ENCODE peak calls at places on chromosomes 12 and 14, in four cellular contexts. One of them, this sample, is unnamed.

GRCh38 chr14:22088614-22089359 is 415.2 kb upstream of the OR4E1 start:
- DNase-seq in K562: no peak
- DNase-seq in activated gamma-delta T cell treated with anti-CD3 and anti-CD28 coated beads, Interleukin-2, amount 50 U/mL, for 16 hours: no peak
- DNase-seq in activated T-helper 2 cell treated with anti-CD3 and anti-CD28 coated beads, Interferon-gamma antibody, Interleukin-2, Interleukin-4, amounts not matched to agents 10 μg/mL and 5 μg/mL and 100 μg/mL, durations not matched to agents 14 hours and 24 hours and 36 hours: no peak
- DNase-seq in this sample: no peak

GRCh38 chr14:55911794-55912193 is 206.4 kb upstream of the PELI2 start:
- DNase-seq in K562: no peak
- DNase-seq in activated gamma-delta T cell treated with anti-CD3 and anti-CD28 coated beads, Interleukin-2, amount 50 U/mL, for 16 hours: no peak
- DNase-seq in activated T-helper 2 cell treated with anti-CD3 and anti-CD28 coated beads, Interferon-gamma antibody, Interleukin-2, Interleukin-4, amounts not matched to agents 10 μg/mL and 5 μg/mL and 100 μg/mL, durations not matched to agents 14 hours and 24 hours and 36 hours: no peak
- DNase-seq in this sample: no peak

GRCh38 chr12:93978553-93978952 is 169.8 kb upstream of the PLXNC1 start:
- DNase-seq in K562: peak; percentile 17
- DNase-seq in activated gamma-delta T cell treated with anti-CD3 and anti-CD28 coated beads, Interleukin-2, amount 50 U/mL, for 16 hours: no peak
- DNase-seq in activated T-helper 2 cell treated with anti-CD3 and anti-CD28 coated beads, Interferon-gamma antibody, Interleukin-2, Interleukin-4, amounts not matched to agents 10 μg/mL and 5 μg/mL and 100 μg/mL, durations not matched to agents 14 hours and 24 hours and 36 hours: no peak
- DNase-seq in this sample: no peak

GRCh38 chr14:104968541-104969401 is 9.4 kb downstream of the AHNAK2 start:
- DNase-seq in K562: no peak
- DNase-seq in activated gamma-delta T cell treated with anti-CD3 and anti-CD28 coated beads, Interleukin-2, amount 50 U/mL, for 16 hours: no peak
- DNase-seq in activated T-helper 2 cell treated with anti-CD3 and anti-CD28 coated beads, Interferon-gamma antibody, Interleukin-2, Interleukin-4, amounts not matched to agents 10 μg/mL and 5 μg/mL and 100 μg/mL, durations not matched to agents 14 hours and 24 hours and 36 hours: no peak
- DNase-seq in this sample: no peak

GRCh38 chr14:75648066-75648838 is 12.4 kb downstream of the ERG28 start:
- DNase-seq in K562: no peak
- DNase-seq in activated gamma-delta T cell treated with anti-CD3 and anti-CD28 coated beads, Interleukin-2, amount 50 U/mL, for 16 hours: no peak
- DNase-seq in activated T-helper 2 cell treated with anti-CD3 and anti-CD28 coated beads, Interferon-gamma antibody, Interleukin-2, Interleukin-4, amounts not matched to agents 10 μg/mL and 5 μg/mL and 100 μg/mL, durations not matched to agents 14 hours and 24 hours and 36 hours: no peak
- DNase-seq in this sample: no peak

GRCh38 chr12:49200882-49201594 is 12.2 kb upstream of the TUBA1A start:
- DNase-seq in K562: peak; percentile 59
- DNase-seq in activated gamma-delta T cell treated with anti-CD3 and anti-CD28 coated beads, Interleukin-2, amount 50 U/mL, for 16 hours: no peak
- DNase-seq in activated T-helper 2 cell treated with anti-CD3 and anti-CD28 coated beads, Interferon-gamma antibody, Interleukin-2, Interleukin-4, amounts not matched to agents 10 μg/mL and 5 μg/mL and 100 μg/mL, durations not matched to agents 14 hours and 24 hours and 36 hours: no peak
- DNase-seq in this sample: no peak

GRCh38 chr12:69068431-69068830 is 135.5 kb upstream of the CPM start:
- DNase-seq in K562: no peak
- DNase-seq in activated gamma-delta T cell treated with anti-CD3 and anti-CD28 coated beads, Interleukin-2, amount 50 U/mL, for 16 hours: no peak
- DNase-seq in activated T-helper 2 cell treated with anti-CD3 and anti-CD28 coated beads, Interferon-gamma antibody, Interleukin-2, Interleukin-4, amounts not matched to agents 10 μg/mL and 5 μg/mL and 100 μg/mL, durations not matched to agents 14 hours and 24 hours and 36 hours: no peak
- DNase-seq in this sample: no peak

GRCh38 chr12:27703720-27704452 is 6.7 kb upstream of the MRPS35 start:
- DNase-seq in K562: peak; percentile 82
- DNase-seq in activated gamma-delta T cell treated with anti-CD3 and anti-CD28 coated beads, Interleukin-2, amount 50 U/mL, for 16 hours: peak; percentile 55
- DNase-seq in activated T-helper 2 cell treated with anti-CD3 and anti-CD28 coated beads, Interferon-gamma antibody, Interleukin-2, Interleukin-4, amounts not matched to agents 10 μg/mL and 5 μg/mL and 100 μg/mL, durations not matched to agents 14 hours and 24 hours and 36 hours: peak; percentile 49
- DNase-seq in this sample: peak; percentile 56

GRCh38 chr14:100568164-100568997 is 18.8 kb downstream of the BEGAIN start:
- DNase-seq in K562: no peak
- DNase-seq in activated gamma-delta T cell treated with anti-CD3 and anti-CD28 coated beads, Interleukin-2, amount 50 U/mL, for 16 hours: no peak
- DNase-seq in activated T-helper 2 cell treated with anti-CD3 and anti-CD28 coated beads, Interferon-gamma antibody, Interleukin-2, Interleukin-4, amounts not matched to agents 10 μg/mL and 5 μg/mL and 100 μg/mL, durations not matched to agents 14 hours and 24 hours and 36 hours: no peak
- DNase-seq in this sample: no peak

GRCh38 chr14:95308073-95308472 is 11.6 kb downstream of the CLMN start:
- DNase-seq in K562: no peak
- DNase-seq in activated gamma-delta T cell treated with anti-CD3 and anti-CD28 coated beads, Interleukin-2, amount 50 U/mL, for 16 hours: no peak
- DNase-seq in activated T-helper 2 cell treated with anti-CD3 and anti-CD28 coated beads, Interferon-gamma antibody, Interleukin-2, Interleukin-4, amounts not matched to agents 10 μg/mL and 5 μg/mL and 100 μg/mL, durations not matched to agents 14 hours and 24 hours and 36 hours: no peak
- DNase-seq in this sample: no peak

GRCh38 chr14:38910092-38910491 is 192.9 kb downstream of the SEC23A start:
- DNase-seq in K562: no peak
- DNase-seq in activated gamma-delta T cell treated with anti-CD3 and anti-CD28 coated beads, Interleukin-2, amount 50 U/mL, for 16 hours: no peak
- DNase-seq in activated T-helper 2 cell treated with anti-CD3 and anti-CD28 coated beads, Interferon-gamma antibody, Interleukin-2, Interleukin-4, amounts not matched to agents 10 μg/mL and 5 μg/mL and 100 μg/mL, durations not matched to agents 14 hours and 24 hours and 36 hours: no peak
- DNase-seq in this sample: no peak

GRCh38 chr14:28756896-28757570 is 9.6 kb upstream of the FOXG1 start:
- DNase-seq in K562: peak; percentile 40
- DNase-seq in activated gamma-delta T cell treated with anti-CD3 and anti-CD28 coated beads, Interleukin-2, amount 50 U/mL, for 16 hours: no peak
- DNase-seq in activated T-helper 2 cell treated with anti-CD3 and anti-CD28 coated beads, Interferon-gamma antibody, Interleukin-2, Interleukin-4, amounts not matched to agents 10 μg/mL and 5 μg/mL and 100 μg/mL, durations not matched to agents 14 hours and 24 hours and 36 hours: no peak
- DNase-seq in this sample: no peak

GRCh38 chr14:37903561-37904191 is 304.0 kb upstream of the SSTR1 start:
- DNase-seq in K562: peak; percentile 19
- DNase-seq in activated gamma-delta T cell treated with anti-CD3 and anti-CD28 coated beads, Interleukin-2, amount 50 U/mL, for 16 hours: no peak
- DNase-seq in activated T-helper 2 cell treated with anti-CD3 and anti-CD28 coated beads, Interferon-gamma antibody, Interleukin-2, Interleukin-4, amounts not matched to agents 10 μg/mL and 5 μg/mL and 100 μg/mL, durations not matched to agents 14 hours and 24 hours and 36 hours: no peak
- DNase-seq in this sample: no peak

GRCh38 chr14:61561144-61561543 is 134.2 kb upstream of the HIF1A start:
- DNase-seq in K562: no peak
- DNase-seq in activated gamma-delta T cell treated with anti-CD3 and anti-CD28 coated beads, Interleukin-2, amount 50 U/mL, for 16 hours: no peak
- DNase-seq in activated T-helper 2 cell treated with anti-CD3 and anti-CD28 coated beads, Interferon-gamma antibody, Interleukin-2, Interleukin-4, amounts not matched to agents 10 μg/mL and 5 μg/mL and 100 μg/mL, durations not matched to agents 14 hours and 24 hours and 36 hours: no peak
- DNase-seq in this sample: no peak

GRCh38 chr12:112294793-112295192 is 87.4 kb downstream of the HECTD4 start:
- DNase-seq in K562: peak; percentile 29
- DNase-seq in activated gamma-delta T cell treated with anti-CD3 and anti-CD28 coated beads, Interleukin-2, amount 50 U/mL, for 16 hours: no peak
- DNase-seq in activated T-helper 2 cell treated with anti-CD3 and anti-CD28 coated beads, Interferon-gamma antibody, Interleukin-2, Interleukin-4, amounts not matched to agents 10 μg/mL and 5 μg/mL and 100 μg/mL, durations not matched to agents 14 hours and 24 hours and 36 hours: no peak
- DNase-seq in this sample: no peak

GRCh38 chr14:99566009-99566389 is 38.0 kb downstream of the CCDC85C start:
- DNase-seq in K562: no peak
- DNase-seq in activated gamma-delta T cell treated with anti-CD3 and anti-CD28 coated beads, Interleukin-2, amount 50 U/mL, for 16 hours: no peak
- DNase-seq in activated T-helper 2 cell treated with anti-CD3 and anti-CD28 coated beads, Interferon-gamma antibody, Interleukin-2, Interleukin-4, amounts not matched to agents 10 μg/mL and 5 μg/mL and 100 μg/mL, durations not matched to agents 14 hours and 24 hours and 36 hours: no peak
- DNase-seq in this sample: no peak

GRCh38 chr12:80580254-80580653 is 127.2 kb upstream of the MYF6 start:
- DNase-seq in K562: no peak
- DNase-seq in activated gamma-delta T cell treated with anti-CD3 and anti-CD28 coated beads, Interleukin-2, amount 50 U/mL, for 16 hours: no peak
- DNase-seq in activated T-helper 2 cell treated with anti-CD3 and anti-CD28 coated beads, Interferon-gamma antibody, Interleukin-2, Interleukin-4, amounts not matched to agents 10 μg/mL and 5 μg/mL and 100 μg/mL, durations not matched to agents 14 hours and 24 hours and 36 hours: no peak
- DNase-seq in this sample: no peak

GRCh38 chr14:89303452-89304435 is 113.3 kb downstream of the FOXN3 start:
- DNase-seq in K562: no peak
- DNase-seq in activated gamma-delta T cell treated with anti-CD3 and anti-CD28 coated beads, Interleukin-2, amount 50 U/mL, for 16 hours: no peak
- DNase-seq in activated T-helper 2 cell treated with anti-CD3 and anti-CD28 coated beads, Interferon-gamma antibody, Interleukin-2, Interleukin-4, amounts not matched to agents 10 μg/mL and 5 μg/mL and 100 μg/mL, durations not matched to agents 14 hours and 24 hours and 36 hours: no peak
- DNase-seq in this sample: no peak

GRCh38 chr12:40693503-40693863 is 1.2 kb downstream of the CNTN1 start:
- DNase-seq in K562: no peak
- DNase-seq in activated gamma-delta T cell treated with anti-CD3 and anti-CD28 coated beads, Interleukin-2, amount 50 U/mL, for 16 hours: no peak
- DNase-seq in activated T-helper 2 cell treated with anti-CD3 and anti-CD28 coated beads, Interferon-gamma antibody, Interleukin-2, Interleukin-4, amounts not matched to agents 10 μg/mL and 5 μg/mL and 100 μg/mL, durations not matched to agents 14 hours and 24 hours and 36 hours: no peak
- DNase-seq in this sample: no peak

GRCh38 chr14:28745176-28745575 is 21.4 kb upstream of the FOXG1 start:
- DNase-seq in K562: no peak
- DNase-seq in activated gamma-delta T cell treated with anti-CD3 and anti-CD28 coated beads, Interleukin-2, amount 50 U/mL, for 16 hours: no peak
- DNase-seq in activated T-helper 2 cell treated with anti-CD3 and anti-CD28 coated beads, Interferon-gamma antibody, Interleukin-2, Interleukin-4, amounts not matched to agents 10 μg/mL and 5 μg/mL and 100 μg/mL, durations not matched to agents 14 hours and 24 hours and 36 hours: no peak
- DNase-seq in this sample: no peak

GRCh38 chr12:75712223-75712622 is 200.8 kb upstream of the KRR1 start:
- DNase-seq in K562: no peak
- DNase-seq in activated gamma-delta T cell treated with anti-CD3 and anti-CD28 coated beads, Interleukin-2, amount 50 U/mL, for 16 hours: no peak
- DNase-seq in activated T-helper 2 cell treated with anti-CD3 and anti-CD28 coated beads, Interferon-gamma antibody, Interleukin-2, Interleukin-4, amounts not matched to agents 10 μg/mL and 5 μg/mL and 100 μg/mL, durations not matched to agents 14 hours and 24 hours and 36 hours: no peak
- DNase-seq in this sample: no peak

GRCh38 chr12:12645485-12645884 is 33.8 kb downstream of the CREBL2 start:
- DNase-seq in K562: peak; percentile 35
- DNase-seq in activated gamma-delta T cell treated with anti-CD3 and anti-CD28 coated beads, Interleukin-2, amount 50 U/mL, for 16 hours: no peak
- DNase-seq in activated T-helper 2 cell treated with anti-CD3 and anti-CD28 coated beads, Interferon-gamma antibody, Interleukin-2, Interleukin-4, amounts not matched to agents 10 μg/mL and 5 μg/mL and 100 μg/mL, durations not matched to agents 14 hours and 24 hours and 36 hours: no peak
- DNase-seq in this sample: no peak

GRCh38 chr12:122078141-122079037 is at the start of gene MLXIP:
- DNase-seq in K562: peak; percentile 96
- DNase-seq in activated gamma-delta T cell treated with anti-CD3 and anti-CD28 coated beads, Interleukin-2, amount 50 U/mL, for 16 hours: peak; percentile 80
- DNase-seq in activated T-helper 2 cell treated with anti-CD3 and anti-CD28 coated beads, Interferon-gamma antibody, Interleukin-2, Interleukin-4, amounts not matched to agents 10 μg/mL and 5 μg/mL and 100 μg/mL, durations not matched to agents 14 hours and 24 hours and 36 hours: peak; percentile 87
- DNase-seq in this sample: peak; percentile 72

GRCh38 chr12:125340791-125341190 is 275.6 kb downstream of the AACS start:
- DNase-seq in K562: no peak
- DNase-seq in activated gamma-delta T cell treated with anti-CD3 and anti-CD28 coated beads, Interleukin-2, amount 50 U/mL, for 16 hours: no peak
- DNase-seq in activated T-helper 2 cell treated with anti-CD3 and anti-CD28 coated beads, Interferon-gamma antibody, Interleukin-2, Interleukin-4, amounts not matched to agents 10 μg/mL and 5 μg/mL and 100 μg/mL, durations not matched to agents 14 hours and 24 hours and 36 hours: no peak
- DNase-seq in this sample: no peak

GRCh38 chr12:113204806-113205205 is 16.5 kb upstream of the TPCN1 start:
- DNase-seq in K562: peak; percentile 59
- DNase-seq in activated gamma-delta T cell treated with anti-CD3 and anti-CD28 coated beads, Interleukin-2, amount 50 U/mL, for 16 hours: no peak
- DNase-seq in activated T-helper 2 cell treated with anti-CD3 and anti-CD28 coated beads, Interferon-gamma antibody, Interleukin-2, Interleukin-4, amounts not matched to agents 10 μg/mL and 5 μg/mL and 100 μg/mL, durations not matched to agents 14 hours and 24 hours and 36 hours: no peak
- DNase-seq in this sample: no peak

GRCh38 chr14:23640524-23641141 is 4.5 kb downstream of the DHRS2 start:
- DNase-seq in K562: no peak
- DNase-seq in activated gamma-delta T cell treated with anti-CD3 and anti-CD28 coated beads, Interleukin-2, amount 50 U/mL, for 16 hours: no peak
- DNase-seq in activated T-helper 2 cell treated with anti-CD3 and anti-CD28 coated beads, Interferon-gamma antibody, Interleukin-2, Interleukin-4, amounts not matched to agents 10 μg/mL and 5 μg/mL and 100 μg/mL, durations not matched to agents 14 hours and 24 hours and 36 hours: no peak
- DNase-seq in this sample: no peak

GRCh38 chr12:48716493-48717251 is at the start of gene CCNT1:
- DNase-seq in K562: peak; percentile 100
- DNase-seq in activated gamma-delta T cell treated with anti-CD3 and anti-CD28 coated beads, Interleukin-2, amount 50 U/mL, for 16 hours: peak; percentile 98
- DNase-seq in activated T-helper 2 cell treated with anti-CD3 and anti-CD28 coated beads, Interferon-gamma antibody, Interleukin-2, Interleukin-4, amounts not matched to agents 10 μg/mL and 5 μg/mL and 100 μg/mL, durations not matched to agents 14 hours and 24 hours and 36 hours: peak; percentile 99
- DNase-seq in this sample: peak; percentile 95

GRCh38 chr12:92570056-92570753 is 132.6 kb upstream of the PLEKHG7 start:
- DNase-seq in K562: peak; percentile 84
- DNase-seq in activated gamma-delta T cell treated with anti-CD3 and anti-CD28 coated beads, Interleukin-2, amount 50 U/mL, for 16 hours: peak; percentile 14
- DNase-seq in activated T-helper 2 cell treated with anti-CD3 and anti-CD28 coated beads, Interferon-gamma antibody, Interleukin-2, Interleukin-4, amounts not matched to agents 10 μg/mL and 5 μg/mL and 100 μg/mL, durations not matched to agents 14 hours and 24 hours and 36 hours: no peak
- DNase-seq in this sample: no peak

GRCh38 chr14:29168149-29168548 is 401.6 kb downstream of the FOXG1 start:
- DNase-seq in K562: peak; percentile 7
- DNase-seq in activated gamma-delta T cell treated with anti-CD3 and anti-CD28 coated beads, Interleukin-2, amount 50 U/mL, for 16 hours: no peak
- DNase-seq in activated T-helper 2 cell treated with anti-CD3 and anti-CD28 coated beads, Interferon-gamma antibody, Interleukin-2, Interleukin-4, amounts not matched to agents 10 μg/mL and 5 μg/mL and 100 μg/mL, durations not matched to agents 14 hours and 24 hours and 36 hours: no peak
- DNase-seq in this sample: no peak

This sample was measured in NK-92 treated with Interleukin-12 subunit alpha and Interleukin-12 subunit beta, amount 100 ng/mL, for 24 hours.